ENCODE peak calls at places on chromosomes 13 and 19, in eight cellular contexts. H is uterus, U is HFFc6, R is AG09319, W is mesothelial cell of epicardium, G is mucosa of descending colon, O is left lung, V is astrocyte. C is an unnamed sample.

GRCh38 chr13:112968910-112969691 is at the start of gene MCF2L:
- DNase-seq in V (peak), U (no peak), H (no peak), R (peak), O (peak), W (no peak), G (peak), C (no peak)

GRCh38 chr19:32830231-32831014 is 39.1 kb downstream of the SLC7A9 start:
- DNase-seq in G (no peak), W (no peak), U (peak), R (no peak), H (no peak), V (peak), O (no peak), C (no peak)

GRCh38 chr19:40502081-40502480 is 35.3 kb downstream of the SPTBN4 start:
- DNase-seq in O (no peak), U (no peak), W (no peak), H (no peak), V (no peak), R (no peak), G (no peak), C (no peak)

GRCh38 chr13:75181906-75182305 is 300.1 kb downstream of the TBC1D4 start:
- DNase-seq in V (peak), O (no peak), U (peak), W (no peak), G (no peak), R (no peak), H (no peak), C (no peak)

GRCh38 chr13:40271931-40272775 is 394.3 kb downstream of the FOXO1 start:
- DNase-seq in H (peak), O (no peak), U (peak), R (peak), V (peak), G (no peak), W (no peak), C (no peak)

GRCh38 chr19:35712910-35713845 is 4.6 kb upstream of the KMT2B start:
- DNase-seq in W (no peak), O (no peak), R (no peak), U (no peak), G (no peak), V (no peak), H (no peak), C (no peak)

GRCh38 chr19:56720281-56720680 is 48.7 kb upstream of the ZNF835 start:
- DNase-seq in V (no peak), G (no peak), H (peak), U (no peak), R (no peak), W (no peak), O (no peak), C (no peak)

GRCh38 chr19:10654610-10655456 is 687 bp downstream of the ILF3 start:
- DNase-seq in H (peak), W (peak), U (no peak), G (peak), O (peak), R (no peak), V (no peak), C (peak)

GRCh38 chr19:16033136-16033530 is 43.2 kb upstream of the TPM4 start:
- DNase-seq in R (no peak), V (no peak), W (no peak), U (no peak), G (no peak), O (no peak), H (no peak), C (no peak)

GRCh38 chr19:38395381-38396127 is 7.1 kb downstream of the SPRED3 start:
- DNase-seq in H (no peak), R (no peak), W (no peak), V (no peak), G (no peak), U (no peak), O (no peak), C (no peak)

GRCh38 chr19:39164289-39164688 is 32.5 kb upstream of the NCCRP1 start:
- DNase-seq in H (no peak), O (peak), W (no peak), R (no peak), V (no peak), G (no peak), U (no peak), C (no peak)

GRCh38 chr13:91112878-91113277 is 234.6 kb upstream of the MIR17HG start:
- DNase-seq in U (no peak), O (no peak), R (no peak), W (no peak), H (no peak), V (no peak), G (no peak), C (no peak)

GRCh38 chr13:24684600-24684998 is 4.4 kb downstream of the ATP12A start:
- DNase-seq in H (no peak), G (no peak), R (no peak), V (no peak), W (no peak), O (no peak), U (no peak), C (no peak)

GRCh38 chr13:33328691-33329090 is 43.1 kb upstream of the STARD13 start:
- DNase-seq in W (no peak), O (no peak), U (no peak), G (no peak), V (no peak), R (no peak), H (no peak), C (no peak)

GRCh38 chr19:7494416-7495098 is 5.7 kb upstream of the PEX11G start:
- DNase-seq in G (no peak), U (no peak), V (no peak), H (no peak), W (no peak), O (no peak), R (no peak), C (no peak)

GRCh38 chr13:110524484-110525254 is 36.9 kb downstream of the RAB20 start:
- DNase-seq in O (peak), H (no peak), W (no peak), R (no peak), G (peak), V (no peak), U (no peak), C (no peak)

GRCh38 chr19:2336528-2337328 is 8.2 kb downstream of the SPPL2B start:
- DNase-seq in V (no peak), H (no peak), G (no peak), W (no peak), U (no peak), R (no peak), O (no peak), C (no peak)

GRCh38 chr13:110726726-110727125 is 13.2 kb downstream of the ING1 start:
- DNase-seq in V (no peak), U (no peak), W (no peak), G (no peak), H (no peak), O (no peak), R (no peak), C (no peak)

GRCh38 chr19:39588066-39588465 is 14.3 kb upstream of the LGALS13 start:
- DNase-seq in H (no peak), O (no peak), W (no peak), U (no peak), R (no peak), G (no peak), V (no peak), C (no peak)

GRCh38 chr13:67763984-67764383 is 533.8 kb upstream of the PCDH9 start:
- DNase-seq in G (no peak), V (no peak), O (no peak), W (no peak), U (no peak), H (no peak), R (no peak), C (no peak)

GRCh38 chr13:94362411-94362909 is 117.0 kb downstream of the DCT start:
- DNase-seq in V (peak), G (no peak), O (no peak), U (peak), R (peak), W (no peak), H (peak), C (no peak)

GRCh38 chr13:23630349-23631093 is 60.3 kb downstream of the TNFRSF19 start:
- DNase-seq in G (no peak), W (no peak), O (no peak), R (no peak), V (peak), H (no peak), U (no peak), C (no peak)

GRCh38 chr13:39767791-39768564 is 112.5 kb downstream of the COG6 start:
- DNase-seq in U (no peak), V (no peak), R (no peak), H (no peak), G (peak), O (no peak), W (no peak), C (no peak)

GRCh38 chr19:19485161-19485997 is 30.0 kb downstream of the TSSK6 start:
- DNase-seq in U (peak), H (no peak), R (no peak), W (no peak), G (no peak), O (peak), V (peak), C (no peak)

GRCh38 chr13:105346141-105346766 is 1189.2 kb downstream of the EFNB2 start:
- DNase-seq in H (no peak), R (no peak), W (no peak), V (peak), G (no peak), U (peak), O (no peak), C (no peak)

GRCh38 chr13:107900775-107901174 is 314.6 kb downstream of the LIG4 start:
- DNase-seq in G (no peak), H (no peak), U (no peak), V (peak), O (no peak), R (no peak), W (no peak), C (no peak)

GRCh38 chr13:111177803-111178389 is 62.8 kb downstream of the ARHGEF7 start:
- DNase-seq in H (no peak), W (no peak), O (no peak), U (peak), G (no peak), R (no peak), V (peak), C (no peak)

GRCh38 chr19:27972291-27973040 is 1240.5 kb downstream of the UQCRFS1 start:
- DNase-seq in H (no peak), V (peak), U (peak), O (no peak), W (no peak), G (no peak), R (no peak), C (no peak)

GRCh38 chr13:96475103-96475502 is 385.2 kb downstream of the HS6ST3 start:
- DNase-seq in G (no peak), W (no peak), R (no peak), H (no peak), O (no peak), U (no peak), V (no peak), C (no peak)

GRCh38 chr13:96473463-96474157 is 383.7 kb downstream of the HS6ST3 start:
- DNase-seq in V (peak), U (no peak), R (no peak), W (no peak), O (no peak), H (no peak), G (no peak), C (no peak)

DNA sequence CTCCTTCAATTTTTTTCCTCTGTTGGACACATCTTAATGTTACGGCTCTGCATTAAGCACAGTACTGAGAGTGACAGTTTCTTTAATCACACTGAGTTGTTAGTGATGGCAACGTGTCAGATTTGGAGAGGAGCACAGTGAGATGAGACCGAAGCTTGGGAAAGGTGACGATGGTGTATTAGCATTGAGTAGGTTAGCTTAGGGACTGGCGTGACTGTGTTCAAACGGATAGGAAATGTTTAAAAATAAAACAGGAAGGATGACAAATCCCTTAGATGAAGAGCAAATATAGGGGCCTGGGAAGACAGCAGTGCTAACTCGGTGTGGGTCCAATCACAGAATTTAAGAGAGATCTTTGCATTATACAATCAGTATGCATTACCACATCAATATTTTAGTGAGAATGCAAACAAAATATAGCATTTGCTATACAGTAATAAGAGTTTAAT is 384.3 kb downstream of the HS6ST3 start:
- DNase-seq in U (no peak), H (no peak), O (no peak), R (no peak), G (no peak), V (no peak), W (no peak), C (no peak)
- TF ChIP-seq CTCF in U (no peak), H (no peak), O (no peak), R (no peak), G (no peak), V (no peak), W (no peak), C (no peak)

GRCh38 chr19:555474-555808 is 11.6 kb downstream of the GZMM start:
- DNase-seq in W (no peak), U (no peak), G (peak), H (no peak), O (peak), V (no peak), R (no peak), C (no peak)

GRCh38 chr19:554817-555216 is 11.0 kb downstream of the GZMM start:
- DNase-seq in O (peak), U (no peak), W (no peak), R (no peak), G (peak), H (no peak), V (no peak), C (no peak)

GRCh38 chr19:558770-559439 is 13.5 kb upstream of the BSG start:
- DNase-seq in V (no peak), W (peak), R (no peak), O (peak), G (peak), U (no peak), H (peak), C (no peak)

DNA sequence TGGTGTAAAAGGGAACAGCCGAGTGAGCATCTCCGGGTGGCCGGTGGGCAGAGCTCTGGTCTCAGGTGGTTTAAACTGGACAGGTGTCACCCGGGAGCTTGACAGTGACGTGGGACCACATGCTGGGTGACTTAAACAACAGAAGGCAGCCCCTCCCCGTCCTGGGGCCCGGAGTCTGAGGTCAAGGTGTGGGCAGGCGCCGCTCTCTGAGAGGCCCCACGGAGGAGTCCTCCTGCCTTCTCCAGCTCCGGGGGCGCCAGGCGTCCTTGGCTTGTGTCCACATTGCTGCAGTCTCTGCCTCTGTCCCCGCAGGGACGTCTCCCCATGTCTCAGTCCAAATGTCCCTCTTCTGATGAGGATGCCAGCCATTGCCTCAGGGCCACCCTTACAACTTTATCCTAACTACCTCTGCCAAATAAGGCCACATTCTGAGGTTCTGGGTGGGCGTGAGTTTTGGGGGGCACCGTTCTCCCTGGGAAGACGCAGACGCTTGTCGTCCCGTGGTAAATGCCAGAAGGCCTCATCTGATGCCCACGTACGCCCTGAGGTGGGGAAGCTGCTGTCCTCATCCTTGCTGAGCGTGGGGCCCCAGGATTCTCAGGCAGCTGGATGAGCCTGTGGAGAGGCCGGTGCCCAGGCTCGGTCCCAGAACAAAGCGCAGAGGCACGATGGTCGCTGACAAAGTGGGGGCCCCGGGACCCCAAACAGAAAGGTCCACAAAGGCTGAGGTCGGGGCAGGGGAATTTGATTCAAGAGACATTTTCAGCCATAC is 12.9 kb downstream of the GZMM start:
- DNase-seq in U (no peak), G (peak), W (no peak), O (peak), V (no peak), R (no peak), H (no peak), C (no peak)
- TF ChIP-seq CTCF in U (no peak), G (no peak), W (no peak), O (no peak), V (no peak), R (no peak), H (no peak), C (no peak)

GRCh38 chr13:35292329-35292728 is 184.2 kb downstream of the MAB21L1 start:
- DNase-seq in V (no peak), R (no peak), H (no peak), G (no peak), O (no peak), W (no peak), U (no peak), C (no peak)
- TF ChIP-seq CTCF in V (no peak), R (no peak), H (no peak), G (no peak), O (no peak), W (no peak), U (no peak), C (no peak)

GRCh38 chr19:50535672-50536071 is 22.0 kb upstream of the ASPDH start:
- DNase-seq in O (no peak), V (no peak), U (no peak), W (no peak), G (no peak), R (no peak), H (no peak), C (no peak)

GRCh38 chr19:50537769-50538230 is 24.1 kb upstream of the ASPDH start:
- DNase-seq in U (peak), G (peak), O (peak), H (peak), W (peak), R (peak), V (peak), C (peak)

GRCh38 chr19:50537306-50537685 is 23.6 kb upstream of the ASPDH start:
- DNase-seq in U (no peak), W (no peak), G (no peak), R (no peak), O (no peak), V (peak), H (no peak), C (no peak)

GRCh38 chr19:50534478-50534877 is 20.8 kb upstream of the ASPDH start:
- DNase-seq in H (no peak), G (no peak), V (no peak), R (no peak), O (no peak), U (no peak), W (no peak), C (no peak)

DNA sequence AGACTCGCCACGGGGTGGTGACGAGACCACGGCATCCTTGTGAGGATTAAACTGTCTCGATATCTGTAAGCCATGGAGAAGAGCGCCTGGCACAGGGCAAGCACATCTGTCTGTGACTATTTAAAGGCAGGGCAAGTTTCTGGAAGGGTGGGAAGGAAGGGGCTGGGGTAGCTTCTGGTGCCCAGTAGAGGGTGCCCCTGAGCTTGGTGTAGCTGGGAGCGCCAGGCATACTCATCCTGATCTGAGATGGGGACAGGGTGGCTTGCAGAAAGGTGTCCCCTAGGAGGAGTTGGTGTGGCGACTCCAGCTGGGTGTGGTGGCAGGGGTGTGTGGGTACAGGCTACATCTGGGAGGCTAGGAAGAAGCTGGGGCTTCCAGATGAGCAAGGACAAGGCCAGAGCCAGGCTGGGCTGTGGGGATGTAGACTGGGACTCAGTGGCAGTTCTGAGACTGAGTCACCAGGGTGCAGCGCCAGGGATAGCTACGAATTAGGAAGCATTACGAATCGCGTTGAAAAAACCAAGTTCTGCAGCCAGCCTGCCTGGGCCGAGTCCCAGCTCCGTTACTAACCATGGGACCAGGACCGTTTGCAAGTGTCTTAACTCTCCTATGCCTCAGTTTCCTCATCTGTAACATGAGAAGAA is 23.1 kb upstream of the ASPDH start:
- DNase-seq in G (no peak), H (no peak), V (peak), W (no peak), O (no peak), U (no peak), R (no peak), C (no peak)
- TF ChIP-seq CTCF in G (no peak), H (no peak), V (no peak), W (no peak), O (no peak), U (no peak), R (no peak), C (no peak)

DNA sequence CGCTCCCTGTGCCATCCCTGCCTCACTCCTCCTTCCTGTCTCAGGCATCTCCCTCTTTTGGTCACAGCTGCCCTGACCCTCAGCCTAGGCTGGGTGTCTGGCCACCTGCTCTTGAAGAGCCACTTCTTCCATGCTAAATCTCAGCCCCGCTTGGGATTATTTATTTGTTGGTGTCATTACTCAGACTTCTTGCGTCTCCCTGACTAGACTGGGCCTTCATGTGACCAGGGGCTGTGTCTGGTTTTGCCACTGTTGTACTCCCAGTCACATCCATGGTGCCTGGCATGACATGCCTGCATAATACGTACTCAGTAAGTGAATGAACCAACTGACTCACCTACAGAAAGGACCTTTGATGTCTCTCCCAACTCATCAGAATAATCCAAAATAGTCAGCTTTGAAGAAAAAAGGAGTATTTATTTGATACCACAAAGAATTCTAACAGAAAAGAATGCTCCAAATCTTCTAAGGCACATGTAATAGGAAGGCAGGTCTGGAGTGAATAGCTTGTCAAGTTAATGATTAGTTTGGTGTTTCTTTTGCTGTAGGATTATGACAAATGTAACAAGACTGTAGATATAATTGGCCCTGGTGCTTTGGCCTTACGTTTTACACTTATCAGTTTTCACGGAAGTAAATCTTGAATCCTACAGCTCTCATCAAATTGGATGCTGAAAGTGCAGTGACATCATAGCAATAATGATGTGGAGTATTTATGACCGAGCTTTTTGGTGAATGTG is 84.0 kb downstream of the ALOX5AP start:
- DNase-seq in V (peak), U (no peak), O (no peak), H (no peak), W (no peak), R (no peak), G (no peak), C (no peak)
- TF ChIP-seq CTCF in V (no peak), U (no peak), O (no peak), H (no peak), W (no peak), R (no peak), G (no peak), C (no peak)

DNA sequence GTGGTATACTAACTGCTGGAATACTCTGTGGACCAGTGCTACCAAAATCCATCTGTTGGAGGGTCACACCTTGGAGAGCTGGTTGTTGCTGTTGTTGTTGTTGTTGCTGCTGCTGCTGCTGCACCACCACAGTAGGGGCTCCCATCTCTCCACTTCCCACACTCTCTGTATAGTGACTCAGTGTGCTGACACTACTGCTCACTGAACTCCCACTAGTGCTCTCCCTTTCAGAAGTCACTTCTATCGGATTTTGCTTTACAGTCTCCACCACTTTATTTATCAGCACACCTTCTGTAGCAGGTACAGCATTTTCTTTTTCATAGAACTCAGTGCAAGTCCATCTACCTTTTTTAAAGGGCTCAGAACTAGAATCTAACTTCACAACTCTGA is 1.7 kb downstream of the TSC22D1 start:
- DNase-seq in R (no peak), W (no peak), O (no peak), U (no peak), V (no peak), H (no peak), G (no peak), C (no peak)
- TF ChIP-seq CTCF in R (no peak), W (peak), O (no peak), U (no peak), V (no peak), H (no peak), G (no peak), C (no peak)